ENCODE peak calls at places on chromosomes 13 and 19, in six cellular contexts. W is breast epithelium; P is CD8-positive, alpha-beta T cell; O is lower lobe of right lung; J is IMR-90; N is tibial artery. K is an unnamed sample. For H3K4me1, the result is how much of the 10 kb centered on the place peaks cover.

GRCh38 chr13:39468306-39468705 is 134.7 kb downstream of the LHFPL6 start:
- DNase-seq in W (no peak), N (no peak), O (no peak), P (no peak), J (no peak), K (no peak)

GRCh38 chr13:101451641-101452040 is 834 bp upstream of the ITGBL1 start:
- DNase-seq in N (no peak), P (no peak), J (no peak), O (no peak), W (no peak), K (no peak)

GRCh38 chr19:46660601-46661019 is 372 bp downstream of the DACT3 start:
- DNase-seq in N (no peak), W (peak), J (no peak), O (no peak), P (no peak), K (no peak)

GRCh38 chr19:52188822-52189744 is 769 bp upstream of the PPP2R1A start:
- DNase-seq in P (no peak), W (peak), N (peak), O (peak), J (no peak), K (no peak)

GRCh38 chr13:24092108-24092507 is 68.4 kb upstream of the SPATA13 start:
- DNase-seq in P (no peak), W (no peak), J (no peak), O (no peak), N (no peak), K (no peak)

GRCh38 chr13:41465215-41465907 is 8.0 kb downstream of the RGCC start:
- DNase-seq in O (peak), J (peak), N (peak), W (peak), P (peak), K (peak)

GRCh38 chr19:49808762-49809154 is 4.3 kb downstream of the FUZ start:
- DNase-seq in P (peak), W (peak), O (peak), J (peak), N (peak), K (peak)

GRCh38 chr19:16068696-16069259 is 7.5 kb upstream of the TPM4 start:
- DNase-seq in J (no peak), O (peak), N (no peak), P (no peak), W (no peak), K (no peak)

GRCh38 chr19:48230555-48231129 is 25.1 kb downstream of the CARD8 start:
- DNase-seq in N (no peak), O (no peak), J (no peak), P (no peak), W (no peak), K (no peak)

GRCh38 chr19:51020988-51021651 is 1.6 kb upstream of the KLK10 start:
- DNase-seq in W (peak), N (no peak), J (peak), O (no peak), P (no peak), K (no peak)

GRCh38 chr13:40644838-40645620 is 21.4 kb downstream of the FOXO1 start:
- DNase-seq in W (no peak), J (no peak), O (no peak), N (no peak), P (no peak), K (no peak)

GRCh38 chr13:22198656-22199217 is 527.9 kb downstream of the FGF9 start:
- DNase-seq in J (no peak), P (no peak), W (no peak), N (no peak), O (no peak), K (no peak)

GRCh38 chr19:29576761-29577661 is 29.1 kb upstream of the POP4 start:
- DNase-seq in W (no peak), O (no peak), N (no peak), P (no peak), J (peak), K (no peak)

GRCh38 chr13:21668665-21669599 is 1.9 kb upstream of the FGF9 start:
- DNase-seq in O (no peak), J (peak), W (no peak), N (peak), P (no peak), K (peak)

GRCh38 chr19:55358943-55359908 is 3.8 kb downstream of the GARIN5B start:
- DNase-seq in W (no peak), J (no peak), P (no peak), O (no peak), N (no peak), K (no peak)

GRCh38 chr19:54179921-54180452 is 7.0 kb upstream of the TMC4 start:
- DNase-seq in W (no peak), J (peak), O (peak), P (no peak), N (no peak), K (no peak)

GRCh38 chr19:33501957-33502356 is 19.6 kb downstream of the PEPD start:
- DNase-seq in P (no peak), W (no peak), O (peak), N (no peak), J (no peak), K (no peak)

DNA sequence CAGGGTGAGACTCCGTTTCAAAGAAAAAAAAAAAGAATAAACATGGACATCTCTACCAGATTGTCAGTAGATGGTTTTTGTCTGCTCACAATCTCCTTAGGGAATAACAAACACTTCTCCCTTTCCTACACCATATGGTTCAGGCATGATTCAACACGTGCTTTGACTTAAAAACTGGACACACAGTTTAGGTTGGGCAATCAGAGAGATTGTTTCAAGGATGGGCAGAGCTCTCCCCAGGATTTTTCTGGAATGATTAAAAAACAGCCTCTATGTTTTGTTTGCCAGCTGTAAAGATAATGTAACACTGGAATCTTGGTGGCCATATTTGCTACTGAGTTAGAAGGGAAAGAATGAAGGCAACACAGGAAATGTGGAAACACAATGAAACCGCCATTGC is 150.1 kb upstream of the TSC22D1 start:
- DNase-seq in N (no peak), J (peak), P (no peak), O (no peak), W (no peak), K (no peak)
- H3K27ac ChIP-seq in N (no peak), J (peak), P (no peak), O (no peak), W (no peak), K (no peak)

DNA sequence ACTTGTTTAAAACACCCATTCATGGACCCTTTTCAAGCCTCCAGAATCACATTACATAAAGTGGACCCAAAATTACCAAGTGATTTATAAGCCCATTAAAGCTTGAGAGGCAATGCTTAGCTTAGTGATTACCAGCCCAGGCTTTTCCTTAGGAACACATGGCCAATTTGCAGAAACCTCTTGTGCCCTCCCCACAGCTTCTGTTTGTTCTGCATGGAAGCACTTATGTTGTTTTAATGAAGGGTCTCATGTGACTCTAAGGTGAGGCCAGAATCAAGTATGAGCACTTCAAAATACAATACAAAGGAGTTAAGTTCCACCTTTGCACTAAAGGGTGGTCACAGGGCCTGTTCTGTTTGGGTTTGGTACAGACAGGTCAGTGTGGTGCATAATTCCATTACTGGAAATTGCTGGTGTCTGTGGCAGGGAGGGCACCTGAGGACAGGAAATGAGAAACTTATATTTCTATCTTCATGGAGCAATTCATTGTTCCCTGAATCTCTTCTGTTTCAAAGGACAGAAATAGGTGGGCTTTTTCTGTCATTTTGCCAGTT is 15.3 kb downstream of the ZNF486 start:
- DNase-seq in N (no peak), J (no peak), P (no peak), O (no peak), W (no peak), K (no peak)
- H3K4me1 ChIP-seq in N (under half), J (under half), P (under half), O (under half), W (under half), K (under half)

DNA sequence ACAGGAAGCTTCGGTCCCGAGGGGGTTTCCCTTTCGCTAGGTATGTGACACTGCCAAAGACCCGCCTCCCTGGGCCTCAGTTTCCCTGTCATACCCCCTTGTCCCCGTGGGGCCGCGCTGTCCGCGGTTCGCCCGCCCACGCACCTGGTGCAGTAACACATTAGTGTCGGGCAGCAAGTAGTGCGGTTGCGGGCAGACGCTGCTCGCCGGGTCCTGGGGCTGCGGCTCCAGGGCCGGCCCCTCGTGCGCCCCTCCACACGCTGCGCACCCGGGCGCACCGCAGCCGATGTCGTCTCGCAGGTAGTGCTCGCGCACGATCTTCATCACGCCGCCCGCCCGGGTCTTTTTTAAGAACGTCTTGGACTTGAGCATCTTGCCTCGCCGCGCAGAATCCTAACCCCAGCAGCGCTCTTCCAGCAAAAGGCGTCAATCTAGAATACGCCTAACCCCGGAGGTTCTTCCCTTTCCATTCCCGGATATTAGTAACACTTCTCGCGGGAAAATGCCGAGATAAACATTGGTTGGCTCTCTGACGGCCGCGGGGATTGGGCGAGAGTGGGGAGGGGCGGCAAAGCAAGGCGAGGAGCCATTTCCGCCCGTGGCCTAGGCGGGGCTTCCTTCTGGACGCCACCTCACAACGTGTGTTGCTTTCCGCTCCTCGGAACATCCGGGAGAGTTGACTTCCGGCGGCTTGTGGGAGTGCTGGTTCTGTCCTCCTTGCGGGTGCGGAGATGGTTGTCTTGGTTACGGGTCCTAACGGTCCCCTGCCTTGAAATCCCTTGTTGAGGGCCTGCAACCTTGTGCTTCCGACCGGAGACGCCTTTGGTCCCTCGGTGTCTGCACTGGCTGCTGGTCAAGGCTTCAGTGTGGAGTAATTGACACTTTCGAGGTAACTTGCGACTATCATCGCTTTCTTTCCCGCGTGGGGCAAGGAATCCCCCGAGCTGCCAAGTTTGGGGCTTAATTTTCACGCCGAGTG is at the start of the genes DIS3 and PIBF1:
- DNase-seq in N (peak), W (peak), P (peak), J (peak), O (peak), K (peak)
- H3K27ac ChIP-seq in N (peak), W (peak), P (peak), J (peak), O (peak), K (peak)

GRCh38 chr13:96525715-96526114 is 435.8 kb downstream of the HS6ST3 start:
- DNase-seq in N (no peak), O (no peak), P (no peak), J (no peak), W (no peak), K (no peak)
- H3K4me1 ChIP-seq in N (under half), O (under half), P (under half), J (under half), W (under half), K (under half)

DNA sequence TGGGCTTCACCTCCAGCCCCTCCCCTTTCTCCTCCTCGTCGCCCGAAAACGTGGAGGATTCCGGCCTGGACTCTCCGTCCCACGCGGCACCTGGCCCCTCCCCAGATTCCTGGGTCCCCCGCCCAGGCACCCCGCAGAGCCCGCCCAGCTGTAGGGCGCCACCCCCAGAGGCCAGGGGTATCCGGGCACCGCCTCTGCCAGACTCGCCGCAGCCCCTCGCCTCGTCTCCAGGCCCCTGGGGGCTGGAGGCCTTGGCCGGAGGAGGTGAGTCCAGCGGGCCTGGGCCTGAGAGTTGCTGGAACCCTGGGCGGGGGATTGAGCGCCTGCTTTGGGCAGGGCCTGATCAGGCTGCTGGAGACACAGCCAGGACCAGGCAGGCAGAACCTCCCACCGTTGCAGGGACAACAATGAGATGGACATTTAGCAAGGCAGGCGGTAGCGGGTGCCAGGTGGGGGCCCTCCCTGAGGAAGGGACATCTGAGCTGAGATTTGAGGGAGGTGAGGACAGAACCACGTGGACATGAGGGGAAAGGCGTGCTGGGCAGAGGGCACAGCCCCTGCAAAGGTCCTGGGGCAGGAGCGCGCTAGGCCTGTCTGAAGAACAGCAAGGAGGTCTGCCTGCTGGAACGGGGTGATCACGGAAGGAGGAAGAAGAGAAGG is 16.2 kb upstream of the B3GNT3 start:
- DNase-seq in N (no peak), W (no peak), J (no peak), O (peak), P (no peak), K (no peak)
- H3K27ac ChIP-seq in N (no peak), W (no peak), J (no peak), O (no peak), P (no peak), K (peak)

DNA sequence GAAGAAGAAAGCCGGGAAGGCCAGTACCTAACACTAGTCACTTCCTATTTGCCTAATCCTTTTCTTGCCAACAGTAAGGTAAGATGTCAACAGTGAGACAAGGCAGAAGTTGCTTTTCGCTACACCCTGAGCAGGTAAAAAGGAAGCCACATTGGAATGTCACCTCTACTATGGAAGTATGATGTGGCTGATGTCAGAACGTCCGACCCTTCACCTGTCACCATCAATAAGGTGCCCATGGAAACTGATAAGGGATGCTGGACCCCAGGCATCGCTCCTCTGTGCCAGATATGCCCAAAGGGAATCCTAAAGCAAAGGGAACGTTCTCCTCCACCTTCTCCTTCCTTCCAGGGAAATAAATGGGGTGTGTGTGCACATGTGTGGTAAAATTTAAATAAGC is 34.3 kb downstream of the COL4A1 start:
- DNase-seq in N (no peak), P (no peak), J (no peak), O (no peak), W (no peak), K (no peak)
- H3K4me1 ChIP-seq in N (under half), P (under half), J (under half), O (under half), W (under half), K (under half)

DNA sequence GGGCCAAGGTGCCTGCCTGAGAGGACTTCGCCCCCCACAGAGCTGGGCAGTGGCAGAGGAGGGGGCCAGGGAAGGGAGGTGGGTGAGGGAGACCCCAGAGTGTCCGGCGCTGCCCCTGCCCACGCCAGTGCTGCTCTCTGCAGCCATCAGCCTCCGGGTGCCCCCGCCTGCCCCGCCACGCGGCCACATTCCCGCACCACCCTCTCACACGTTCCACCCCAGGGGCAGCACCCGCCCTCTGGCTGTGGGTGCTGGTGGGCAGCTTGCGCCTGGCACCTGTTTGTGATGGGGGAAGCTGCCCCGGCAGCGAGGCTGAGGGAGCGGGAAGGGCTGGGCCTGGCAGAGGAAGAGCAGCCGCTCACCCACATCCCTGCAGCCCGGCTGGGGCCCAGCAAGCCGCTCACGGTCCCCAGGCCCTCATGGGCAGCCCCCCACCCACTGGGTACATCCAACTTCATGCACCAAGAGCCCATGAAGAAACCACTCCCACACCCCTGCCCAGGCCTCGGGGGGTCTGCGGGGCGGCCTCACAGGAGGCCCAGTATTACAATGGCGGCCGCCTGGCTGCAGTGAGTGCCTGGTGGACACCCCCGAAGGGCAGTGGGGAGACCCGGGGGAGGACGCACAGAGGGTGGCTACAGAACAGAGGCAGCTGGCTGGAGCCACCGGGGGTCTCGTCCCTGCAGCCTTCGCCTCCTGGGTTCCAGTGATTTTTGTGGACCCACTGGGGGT is 14.0 kb downstream of the SBNO2 start:
- DNase-seq in W (no peak), O (no peak), N (no peak), P (no peak), J (no peak), K (no peak)
- H3K27ac ChIP-seq in W (no peak), O (no peak), N (no peak), P (no peak), J (no peak), K (no peak)

GRCh38 chr13:20607015-20607414 is 40.1 kb downstream of the IFT88 start:
- DNase-seq in W (no peak), P (no peak), J (no peak), N (no peak), O (no peak), K (no peak)
- H3K4me1 ChIP-seq in W (under half), P (under half), J (under half), N (under half), O (under half), K (under half)

K was measured in effector memory CD4-positive, alpha-beta T cell.